ENCODE peak calls at places on chromosomes 4 and X, in five cellular contexts. A is Panc1, L is pancreas, W is adrenal gland, Y is left lung. V is an unnamed sample.
A peak's percentile ranks its signal among the peaks of the same experiment; 100 is the strongest.

GRCh38 chrX:22196151-22196550 is 76.6 kb upstream of the CBLL2 start:
- DNase-seq in A (no peak), L (no peak), W (no peak), Y (no peak), V (no peak)

GRCh38 chr4:20430555-20430954 is 178.8 kb downstream of the SLIT2 start:
- DNase-seq in A (no peak), L (no peak), W (no peak), Y (no peak), V (no peak)

GRCh38 chr4:54066088-54066415 is 1.6 kb upstream of the CHIC2 start:
- DNase-seq in A (no peak), L (no peak), W (no peak), Y (no peak), V (no peak)

GRCh38 chr4:108384544-108384943 is 215.8 kb upstream of the LEF1 start:
- DNase-seq in A (no peak), L (no peak), W (no peak), Y (no peak), V (no peak)

GRCh38 chr4:1318488-1319213 is 28.4 kb upstream of the UVSSA start:
- DNase-seq in A (no peak), L (no peak), W (no peak), Y (peak; percentile 48), V (peak; percentile 93)

GRCh38 chr4:41718907-41719306 is 29.6 kb downstream of the PHOX2B start:
- DNase-seq in A (no peak), L (no peak), W (no peak), Y (no peak), V (no peak)

GRCh38 chrX:135389717-135390116 is 32.0 kb upstream of the SMIM10L2A start:
- DNase-seq in A (peak; percentile 27), L (peak; percentile 11), W (no peak), Y (no peak), V (no peak)

GRCh38 chr4:157265281-157265680 is 44.8 kb downstream of the GRIA2 start:
- DNase-seq in A (no peak), L (no peak), W (no peak), Y (no peak), V (no peak)

GRCh38 chr4:37438880-37439279 is 194.3 kb downstream of the NWD2 start:
- DNase-seq in A (no peak), L (no peak), W (no peak), Y (no peak), V (no peak)

GRCh38 chr4:25092139-25092538 is 61.4 kb upstream of the LGI2 start:
- DNase-seq in A (no peak), L (no peak), W (no peak), Y (no peak), V (no peak)

GRCh38 chrX:105323951-105324350 is 103.5 kb upstream of the TEX13A start:
- DNase-seq in A (no peak), L (no peak), W (no peak), Y (no peak), V (no peak)

GRCh38 chr4:114378306-114378903 is 220.2 kb upstream of the UGT8 start:
- DNase-seq in A (no peak), L (no peak), W (no peak), Y (no peak), V (no peak)

GRCh38 chr4:2330119-2331042 is 68.5 kb upstream of the MXD4 start:
- DNase-seq in A (peak; percentile 30), L (no peak), W (no peak), Y (no peak), V (peak; percentile 56)

GRCh38 chr4:41880840-41881831 is 54.1 kb upstream of the TMEM33 start:
- DNase-seq in A (no peak), L (no peak), W (no peak), Y (peak; percentile 70), V (peak; percentile 78)

GRCh38 chr4:40825014-40825838 is 75.5 kb downstream of the NSUN7 start:
- DNase-seq in A (no peak), L (no peak), W (no peak), Y (no peak), V (no peak)

GRCh38 chr4:47410271-47410670 is 53.2 kb downstream of the COMMD8 start:
- DNase-seq in A (no peak), L (no peak), W (no peak), Y (no peak), V (no peak)

GRCh38 chrX:33970028-33970932 is 161.8 kb downstream of the FAM47A start:
- DNase-seq in A (no peak), L (no peak), W (no peak), Y (no peak), V (no peak)

GRCh38 chrX:84144281-84144680 is 43.7 kb downstream of the RPS6KA6 start:
- DNase-seq in A (no peak), L (no peak), W (no peak), Y (no peak), V (no peak)

GRCh38 chr4:105474110-105474518 is 252 bp upstream of the PPA2 start:
- DNase-seq in A (no peak), L (peak; percentile 83), W (peak; percentile 90), Y (peak; percentile 98), V (peak; percentile 91)

GRCh38 chr4:87423313-87424031 is 1.1 kb downstream of the NUDT9 start:
- DNase-seq in A (no peak), L (peak; percentile 13), W (no peak), Y (no peak), V (peak; percentile 21)

GRCh38 chr4:139555705-139556070 is 331 bp downstream of the SETD7 start:
- DNase-seq in A (no peak), L (peak; percentile 47), W (peak; percentile 56), Y (no peak), V (peak; percentile 76)

GRCh38 chr4:41119867-41120295 is 94.5 kb downstream of the APBB2 start:
- DNase-seq in A (no peak), L (no peak), W (no peak), Y (no peak), V (no peak)

GRCh38 chrX:40155617-40156471 is 58.1 kb upstream of the BCOR start:
- DNase-seq in A (no peak), L (no peak), W (no peak), Y (no peak), V (peak; percentile 78)

GRCh38 chr4:56160631-56161030 is 211.9 kb downstream of the CEP135 start:
- DNase-seq in A (no peak), L (no peak), W (no peak), Y (no peak), V (no peak)

GRCh38 chr4:14646831-14647230 is 355.4 kb upstream of the CPEB2 start:
- DNase-seq in A (no peak), L (no peak), W (no peak), Y (no peak), V (no peak)

DNA sequence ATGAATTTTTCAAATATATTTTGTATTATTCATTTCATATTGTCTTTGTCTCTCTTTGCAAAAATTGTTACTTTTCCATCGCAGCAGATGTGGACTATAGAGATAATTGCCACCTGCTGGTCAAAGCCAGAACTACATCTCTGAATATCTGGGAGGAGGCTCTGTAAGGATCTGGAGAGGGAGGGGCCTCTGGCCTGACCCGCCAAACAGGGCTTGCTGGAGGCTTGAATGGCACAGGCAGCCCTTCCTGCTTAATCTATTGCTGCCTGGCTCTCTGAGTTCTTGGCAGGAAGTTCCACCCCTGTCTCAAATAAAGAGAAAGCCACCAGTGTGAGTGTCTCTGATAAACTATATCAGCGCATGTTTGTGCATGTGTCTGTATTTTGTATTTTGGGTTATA is 132.4 kb downstream of the ZMAT1 start:
- DNase-seq in A (peak; percentile 61), L (peak; percentile 81), W (peak; percentile 90), Y (peak; percentile 83), V (peak; percentile 56)
- H3K4me3 ChIP-seq in A (peak overlapping the region; percentile 23), L (peak overlapping the region; percentile 6), W (no peak overlapping the region), Y (no peak overlapping the region), V (no peak overlapping the region)

GRCh38 chrX:130228871-130229270 is 39.8 kb downstream of the ZNF280C start:
- DNase-seq in A (no peak), L (no peak), W (no peak), Y (no peak), V (no peak)
- H3K36me3 ChIP-seq in A (peaks cover 11% of the 10 kb centered on the region), L (no peaks in the 10 kb centered on the region), W (peaks cover 9% of the 10 kb centered on the region), Y (peaks cover 10% of the 10 kb centered on the region), V (peaks cover 22% of the 10 kb centered on the region)

GRCh38 chrX:70455366-70456202 is 10.9 kb downstream of the DLG3 start:
- DNase-seq in A (no peak), L (peak; percentile 28), W (no peak), Y (peak; percentile 34), V (no peak)
- H3K27me3 ChIP-seq in A (no peaks in the 10 kb centered on the region), L (no peaks in the 10 kb centered on the region), W (peaks cover 8% of the 10 kb centered on the region), Y (peaks cover 29% of the 10 kb centered on the region), V (no peaks in the 10 kb centered on the region)

GRCh38 chrX:18886005-18886343 is 97.9 kb downstream of the PHKA2 start:
- DNase-seq in A (no peak), L (no peak), W (no peak), Y (no peak), V (peak; percentile 29)
- H3K4me3 ChIP-seq in A (no peak overlapping the region), L (peak overlapping the region; percentile 39), W (no peak overlapping the region), Y (peak overlapping the region; percentile 3), V (peak overlapping the region; percentile 45)

DNA sequence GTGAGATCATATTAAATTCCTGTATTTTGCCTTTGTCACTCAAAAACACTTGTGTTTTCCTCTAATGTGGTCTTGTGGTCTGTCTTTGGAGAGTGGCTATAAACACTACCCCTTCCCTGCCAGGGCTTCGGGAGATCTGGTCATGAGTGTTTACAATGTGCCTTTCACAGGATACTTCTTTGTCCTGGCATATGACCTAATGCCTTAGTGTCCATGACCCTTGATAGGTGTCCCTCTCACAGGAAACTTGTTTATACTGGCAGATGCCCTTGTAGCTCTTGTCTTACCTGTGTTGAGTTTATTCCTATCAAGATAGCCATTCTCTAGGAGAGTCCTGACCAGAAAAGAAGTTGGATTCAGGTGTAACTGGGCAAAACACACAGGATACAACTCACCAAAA is 17.8 kb downstream of the USP53 start:
- DNase-seq in A (no peak), L (no peak), W (no peak), Y (no peak), V (no peak)
- H3K36me3 ChIP-seq in A (no peaks in the 10 kb centered on the region), L (peaks cover 5% of the 10 kb centered on the region), W (peaks cover 2% of the 10 kb centered on the region), Y (no peaks in the 10 kb centered on the region), V (peaks cover 1% of the 10 kb centered on the region)

V was measured in H7.